ENCODE peak calls at places on chromosome 14, in nine cellular contexts. C is ovary, Y is heart left ventricle, S is HCT116, W is IMR-90, P is body of pancreas, K is uterus, I is A549, U is adrenal gland. M is an unnamed sample.

GRCh38 chr14:101192661-101193000 is 289.1 kb upstream of the RTL1 start:
- DNase-seq in C (no peak), Y (no peak), S (no peak), W (no peak), P (no peak), K (no peak), I (no peak), U (no peak), M (no peak)

GRCh38 chr14:30525833-30526232 is 33.1 kb upstream of the G2E3 start:
- DNase-seq in C (no peak), Y (no peak), S (no peak), W (peak), P (no peak), K (no peak), I (no peak), U (no peak), M (no peak)

GRCh38 chr14:70425349-70425748 is 8.5 kb upstream of the SYNJ2BP start:
- DNase-seq in C (no peak), Y (no peak), S (no peak), W (no peak), P (no peak), K (no peak), I (no peak), U (no peak), M (no peak)

GRCh38 chr14:95480109-95480886 is 36.2 kb downstream of the SYNE3 start:
- DNase-seq in C (no peak), Y (peak), S (no peak), W (peak), P (peak), K (peak), I (no peak), U (peak), M (peak)

GRCh38 chr14:57382283-57382682 is 8.1 kb upstream of the NAA30 start:
- DNase-seq in C (no peak), Y (no peak), S (no peak), W (peak), P (no peak), K (no peak), I (no peak), U (no peak), M (no peak)

GRCh38 chr14:53054457-53054856 is 98.7 kb downstream of the DDHD1 start:
- DNase-seq in C (no peak), Y (no peak), S (no peak), W (peak), P (no peak), K (no peak), I (no peak), U (no peak), M (no peak)

GRCh38 chr14:22561661-22562579 is 27.1 kb downstream of the DAD1 start:
- DNase-seq in C (no peak), Y (no peak), S (no peak), W (no peak), P (no peak), K (no peak), I (no peak), U (no peak), M (no peak)

GRCh38 chr14:79656086-79656485 is 555.2 kb downstream of the DIO2 start:
- DNase-seq in C (no peak), Y (no peak), S (no peak), W (no peak), P (peak), K (no peak), I (no peak), U (no peak), M (no peak)

GRCh38 chr14:59215757-59216156 is 27.3 kb downstream of the DAAM1 start:
- DNase-seq in C (no peak), Y (no peak), S (no peak), W (no peak), P (no peak), K (no peak), I (no peak), U (no peak), M (no peak)

GRCh38 chr14:73283592-73284379 is 46.5 kb downstream of the PAPLN start:
- DNase-seq in C (no peak), Y (no peak), S (no peak), W (peak), P (no peak), K (no peak), I (no peak), U (peak), M (no peak)

GRCh38 chr14:89252887-89253532 is 164.0 kb downstream of the FOXN3 start:
- DNase-seq in C (no peak), Y (no peak), S (no peak), W (peak), P (no peak), K (no peak), I (no peak), U (no peak), M (no peak)

GRCh38 chr14:53871947-53872346 is 84.7 kb downstream of the BMP4 start:
- DNase-seq in C (no peak), Y (no peak), S (no peak), W (no peak), P (no peak), K (no peak), I (no peak), U (no peak), M (no peak)

GRCh38 chr14:24232645-24233537 is at the start of gene GMPR2:
- DNase-seq in C (no peak), Y (no peak), S (no peak), W (no peak), P (no peak), K (no peak), I (peak), U (peak), M (no peak)

GRCh38 chr14:52602131-52602530 is 49.5 kb downstream of the GPR137C start:
- DNase-seq in C (no peak), Y (no peak), S (no peak), W (no peak), P (no peak), K (no peak), I (no peak), U (no peak), M (no peak)

GRCh38 chr14:89000007-89000942 is 175.8 kb downstream of the TTC8 start:
- DNase-seq in C (no peak), Y (no peak), S (peak), W (peak), P (peak), K (no peak), I (peak), U (peak), M (no peak)

GRCh38 chr14:104803280-104803915 is 2.5 kb downstream of the ZBTB42 start:
- DNase-seq in C (no peak), Y (no peak), S (no peak), W (no peak), P (no peak), K (no peak), I (no peak), U (no peak), M (no peak)
- H3K27ac ChIP-seq in C (no peak), Y (no peak), S (no peak), W (no peak), P (no peak), K (no peak), I (no peak), U (no peak), M (no peak)

GRCh38 chr14:21191261-21191808 is 35.5 kb upstream of the OR5AU1 start:
- DNase-seq in C (no peak), Y (no peak), S (no peak), W (no peak), P (no peak), K (no peak), I (no peak), U (no peak), M (no peak)

GRCh38 chr14:21194597-21194996 is 38.7 kb upstream of the OR5AU1 start:
- DNase-seq in C (no peak), Y (no peak), S (no peak), W (no peak), P (no peak), K (no peak), I (no peak), U (no peak), M (no peak)

GRCh38 chr14:21192875-21193535 is 37.1 kb upstream of the OR5AU1 start:
- DNase-seq in C (no peak), Y (no peak), S (no peak), W (peak), P (no peak), K (no peak), I (no peak), U (no peak), M (no peak)

GRCh38 chr14:21192447-21192822 is 36.6 kb upstream of the OR5AU1 start:
- DNase-seq in C (no peak), Y (no peak), S (no peak), W (no peak), P (no peak), K (no peak), I (no peak), U (no peak), M (no peak)

DNA sequence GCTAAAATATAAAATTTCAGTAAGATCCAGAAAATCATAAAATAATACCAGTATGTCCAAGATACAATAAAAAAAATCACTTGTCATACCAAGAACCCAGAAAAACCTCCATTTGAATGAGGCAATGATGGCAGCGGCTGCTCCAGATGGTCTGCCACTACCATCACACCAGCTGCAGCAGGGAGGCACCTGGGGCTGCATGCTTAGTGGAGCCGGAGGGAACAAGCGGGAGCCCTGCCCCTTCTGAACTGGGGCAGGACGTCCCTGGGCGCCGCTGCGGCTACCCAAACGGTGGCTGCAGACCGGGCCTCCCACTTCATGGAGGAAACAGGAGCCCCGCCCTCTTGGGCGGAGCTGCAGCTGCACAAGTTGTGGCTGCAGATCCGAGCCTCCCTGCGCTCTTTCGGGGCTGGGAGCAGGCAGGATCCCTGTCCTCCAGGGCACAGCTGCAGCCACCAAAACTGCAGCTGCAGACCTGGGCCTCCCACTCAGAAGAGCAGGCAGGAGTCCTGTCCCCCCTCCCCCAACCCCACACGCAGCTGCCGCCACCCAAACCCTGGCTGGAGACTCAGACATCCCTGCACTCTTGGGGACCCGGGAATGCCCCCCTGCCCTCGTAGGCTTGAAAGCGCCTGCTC is 36.1 kb upstream of the OR5AU1 start:
- DNase-seq in C (peak), Y (peak), S (peak), W (no peak), P (peak), K (peak), I (peak), U (peak), M (peak)
- TF ChIP-seq POLR2A in C (no peak), Y (no peak), S (no peak), W (no peak), P (no peak), K (no peak), I (no peak), U (no peak), M (peak)

GRCh38 chr14:92719421-92719820 is 29.0 kb downstream of the LGMN start:
- DNase-seq in C (no peak), Y (no peak), S (no peak), W (peak), P (no peak), K (no peak), I (no peak), U (no peak), M (no peak)
- H3K27ac ChIP-seq in C (no peak), Y (peak), S (no peak), W (no peak), P (no peak), K (peak), I (peak), U (no peak), M (peak)

GRCh38 chr14:105274600-105274999 is 26.2 kb downstream of the BRF1 start:
- DNase-seq in C (no peak), Y (no peak), S (no peak), W (no peak), P (no peak), K (no peak), I (no peak), U (no peak), M (no peak)
- TF ChIP-seq POLR2A in C (no peak), Y (no peak), S (no peak), W (no peak), P (no peak), K (no peak), I (no peak), U (no peak), M (no peak)

GRCh38 chr14:77041837-77042557 is 13.5 kb upstream of the IRF2BPL start:
- DNase-seq in C (peak), Y (peak), S (no peak), W (peak), P (peak), K (peak), I (no peak), U (peak), M (peak)

GRCh38 chr14:77045570-77045890 is 17.0 kb upstream of the IRF2BPL start:
- DNase-seq in C (no peak), Y (no peak), S (no peak), W (no peak), P (peak), K (no peak), I (no peak), U (peak), M (no peak)

GRCh38 chr14:77044776-77045569 is 16.5 kb upstream of the IRF2BPL start:
- DNase-seq in C (peak), Y (peak), S (no peak), W (no peak), P (peak), K (peak), I (no peak), U (no peak), M (peak)

GRCh38 chr14:77043177-77043983 is 14.9 kb upstream of the IRF2BPL start:
- DNase-seq in C (peak), Y (peak), S (no peak), W (peak), P (peak), K (peak), I (no peak), U (peak), M (no peak)

GRCh38 chr14:77043984-77044485 is 15.5 kb upstream of the IRF2BPL start:
- DNase-seq in C (no peak), Y (no peak), S (no peak), W (no peak), P (no peak), K (peak), I (no peak), U (no peak), M (no peak)
- H3K27ac ChIP-seq in C (peak), Y (peak), S (peak), W (peak), P (peak), K (peak), I (peak), U (peak), M (peak)

GRCh38 chr14:33285902-33286700 is 347.4 kb downstream of the NPAS3 start:
- DNase-seq in C (no peak), Y (no peak), S (no peak), W (no peak), P (no peak), K (no peak), I (no peak), U (no peak), M (no peak)

GRCh38 chr14:33282181-33282580 is 343.5 kb downstream of the NPAS3 start:
- DNase-seq in C (no peak), Y (no peak), S (no peak), W (no peak), P (no peak), K (no peak), I (no peak), U (no peak), M (no peak)

GRCh38 chr14:33280646-33281045 is 342.0 kb downstream of the NPAS3 start:
- DNase-seq in C (no peak), Y (no peak), S (no peak), W (no peak), P (no peak), K (no peak), I (no peak), U (peak), M (no peak)

GRCh38 chr14:33279865-33280264 is 341.2 kb downstream of the NPAS3 start:
- DNase-seq in C (no peak), Y (no peak), S (no peak), W (no peak), P (no peak), K (no peak), I (no peak), U (no peak), M (no peak)

GRCh38 chr14:33282811-33283210 is 344.1 kb downstream of the NPAS3 start:
- DNase-seq in C (no peak), Y (no peak), S (no peak), W (no peak), P (no peak), K (no peak), I (no peak), U (no peak), M (no peak)
- TF ChIP-seq POLR2A in C (no peak), Y (no peak), S (no peak), W (no peak), P (no peak), K (no peak), I (no peak), U (no peak), M (no peak)

GRCh38 chr14:90519262-90519920 is 122.6 kb downstream of the CALM1 start:
- DNase-seq in C (no peak), Y (no peak), S (no peak), W (no peak), P (no peak), K (no peak), I (no peak), U (no peak), M (no peak)

GRCh38 chr14:90518941-90519256 is 122.1 kb downstream of the CALM1 start:
- DNase-seq in C (no peak), Y (no peak), S (peak), W (peak), P (peak), K (no peak), I (no peak), U (no peak), M (no peak)

GRCh38 chr14:90517431-90517841 is 120.6 kb downstream of the CALM1 start:
- DNase-seq in C (no peak), Y (no peak), S (no peak), W (no peak), P (peak), K (no peak), I (no peak), U (no peak), M (no peak)

GRCh38 chr14:90520326-90520725 is 123.5 kb downstream of the CALM1 start:
- DNase-seq in C (no peak), Y (peak), S (no peak), W (no peak), P (no peak), K (no peak), I (no peak), U (no peak), M (no peak)

DNA sequence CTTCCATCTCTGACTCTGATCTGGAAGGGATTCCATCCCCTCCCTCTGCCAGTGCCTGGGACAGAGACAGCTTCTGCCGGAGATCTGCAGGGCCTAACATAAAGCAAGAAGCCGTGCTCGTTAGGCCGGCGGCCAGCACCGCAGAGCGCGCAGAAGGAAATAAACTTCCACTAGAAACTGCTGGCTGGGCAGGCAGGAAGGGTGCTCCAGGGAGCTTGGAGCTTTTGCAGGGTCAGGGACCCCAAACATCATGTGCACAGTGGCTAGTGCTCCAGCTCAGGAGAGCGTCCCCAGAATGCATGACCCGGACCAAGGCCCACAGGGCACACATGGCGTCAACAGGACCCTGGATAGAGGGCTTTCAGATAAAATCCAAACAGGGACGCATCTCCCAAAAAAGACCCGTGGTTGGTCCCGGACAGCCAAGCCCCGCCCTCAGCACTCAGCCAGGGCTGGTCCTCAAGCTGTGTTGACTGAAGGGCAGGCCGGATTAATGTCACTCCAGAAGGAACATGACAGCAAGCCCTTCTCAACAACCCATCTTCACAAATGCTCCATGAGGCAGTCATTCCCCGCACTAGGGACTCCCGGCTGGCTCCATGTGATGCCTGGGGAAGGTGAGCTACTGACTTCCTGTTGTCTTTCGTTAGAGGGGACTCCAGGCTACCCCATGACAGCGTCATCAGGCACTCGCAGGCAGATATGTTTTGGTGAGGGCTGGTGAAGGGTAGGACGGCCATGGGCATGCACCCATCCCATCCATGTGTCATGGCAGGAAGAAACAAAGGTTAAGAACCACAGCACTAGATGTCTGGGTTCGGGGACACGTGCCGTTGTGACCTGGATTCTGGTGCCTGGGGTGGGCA is 121.5 kb downstream of the CALM1 start:
- DNase-seq in C (no peak), Y (peak), S (no peak), W (no peak), P (no peak), K (no peak), I (no peak), U (no peak), M (no peak)
- H3K27ac ChIP-seq in C (no peak), Y (peak), S (no peak), W (no peak), P (no peak), K (no peak), I (no peak), U (no peak), M (no peak)